ENCODE peak calls at places on chromosomes 5 and 9, in four cellular contexts. One of them, this sample, is unnamed.

GRCh38 chr5:168648016-168648415 is 68.8 kb upstream of the PANK3 start:
- DNase-seq in brain microvascular endothelial cell: no peak
- DNase-seq in neural progenitor cell: no peak
- DNase-seq in WERI-Rb-1: no peak
- DNase-seq in this sample: no peak

GRCh38 chr5:38316544-38317224 is 58.3 kb downstream of the EGFLAM start:
- DNase-seq in WERI-Rb-1: peak
- DNase-seq in neural progenitor cell: no peak
- DNase-seq in brain microvascular endothelial cell: no peak
- DNase-seq in this sample: no peak

GRCh38 chr9:85043248-85043647 is 373.7 kb downstream of the NTRK2 start:
- DNase-seq in WERI-Rb-1: no peak
- DNase-seq in brain microvascular endothelial cell: no peak
- DNase-seq in neural progenitor cell: no peak
- DNase-seq in this sample: no peak

GRCh38 chr5:135596364-135596763 is 17.6 kb upstream of the CXCL14 start:
- DNase-seq in WERI-Rb-1: no peak
- DNase-seq in brain microvascular endothelial cell: no peak
- DNase-seq in neural progenitor cell: no peak
- DNase-seq in this sample: peak

GRCh38 chr9:519579-519978 is 304.9 kb downstream of the DOCK8 start:
- DNase-seq in neural progenitor cell: no peak
- DNase-seq in WERI-Rb-1: no peak
- DNase-seq in brain microvascular endothelial cell: no peak
- DNase-seq in this sample: no peak

GRCh38 chr9:111597852-111598729 is 1.4 kb downstream of the PTGR1 start:
- DNase-seq in neural progenitor cell: peak
- DNase-seq in brain microvascular endothelial cell: peak
- DNase-seq in WERI-Rb-1: peak
- DNase-seq in this sample: peak

GRCh38 chr9:37620386-37620785 is 28.0 kb upstream of the TOMM5 start:
- DNase-seq in neural progenitor cell: no peak
- DNase-seq in brain microvascular endothelial cell: no peak
- DNase-seq in WERI-Rb-1: no peak
- DNase-seq in this sample: no peak

GRCh38 chr5:60856059-60856458 is 12.0 kb upstream of the ELOVL7 start:
- DNase-seq in WERI-Rb-1: no peak
- DNase-seq in neural progenitor cell: no peak
- DNase-seq in brain microvascular endothelial cell: no peak
- DNase-seq in this sample: no peak

GRCh38 chr9:69955536-69956355 is 87.9 kb upstream of the MAMDC2 start:
- DNase-seq in WERI-Rb-1: no peak
- DNase-seq in brain microvascular endothelial cell: no peak
- DNase-seq in neural progenitor cell: no peak
- DNase-seq in this sample: no peak

GRCh38 chr5:68216737-68217231 is 1.2 kb downstream of the PIK3R1 start:
- DNase-seq in WERI-Rb-1: no peak
- DNase-seq in neural progenitor cell: peak
- DNase-seq in brain microvascular endothelial cell: peak
- DNase-seq in this sample: no peak

GRCh38 chr9:89814340-89815040 is 209.7 kb downstream of the GADD45G start:
- DNase-seq in brain microvascular endothelial cell: peak
- DNase-seq in neural progenitor cell: peak
- DNase-seq in WERI-Rb-1: peak
- DNase-seq in this sample: no peak

GRCh38 chr5:176835918-176836317 is 25.6 kb downstream of the UNC5A start:
- DNase-seq in brain microvascular endothelial cell: no peak
- DNase-seq in WERI-Rb-1: no peak
- DNase-seq in neural progenitor cell: no peak
- DNase-seq in this sample: no peak

GRCh38 chr5:137507150-137507549 is 8.0 kb upstream of the SPOCK1 start:
- DNase-seq in brain microvascular endothelial cell: no peak
- DNase-seq in WERI-Rb-1: no peak
- DNase-seq in neural progenitor cell: no peak
- DNase-seq in this sample: no peak

GRCh38 chr5:66169534-66169933 is 25.4 kb downstream of the SREK1 start:
- DNase-seq in brain microvascular endothelial cell: no peak
- DNase-seq in neural progenitor cell: no peak
- DNase-seq in WERI-Rb-1: no peak
- DNase-seq in this sample: no peak

GRCh38 chr5:41869150-41869738 is 981 bp downstream of the OXCT1 start:
- DNase-seq in WERI-Rb-1: peak
- DNase-seq in brain microvascular endothelial cell: no peak
- DNase-seq in neural progenitor cell: peak
- DNase-seq in this sample: peak

GRCh38 chr9:73807956-73808355 is 656.3 kb downstream of the ANXA1 start:
- DNase-seq in brain microvascular endothelial cell: no peak
- DNase-seq in WERI-Rb-1: no peak
- DNase-seq in neural progenitor cell: no peak
- DNase-seq in this sample: no peak

GRCh38 chr5:154284433-154284832 is 93.9 kb downstream of the GALNT10 start:
- DNase-seq in neural progenitor cell: no peak
- DNase-seq in WERI-Rb-1: no peak
- DNase-seq in brain microvascular endothelial cell: no peak
- DNase-seq in this sample: no peak

GRCh38 chr5:10301266-10301665 is 6.4 kb downstream of the CMBL start:
- DNase-seq in neural progenitor cell: no peak
- DNase-seq in brain microvascular endothelial cell: no peak
- DNase-seq in WERI-Rb-1: no peak
- DNase-seq in this sample: no peak

GRCh38 chr9:626591-626990 is 214.9 kb upstream of the DMRT1 start:
- DNase-seq in neural progenitor cell: no peak
- DNase-seq in WERI-Rb-1: no peak
- DNase-seq in brain microvascular endothelial cell: no peak
- DNase-seq in this sample: no peak

GRCh38 chr5:50715001-50715400 is 48.6 kb downstream of the PARP8 start:
- DNase-seq in brain microvascular endothelial cell: no peak
- DNase-seq in neural progenitor cell: no peak
- DNase-seq in WERI-Rb-1: no peak
- DNase-seq in this sample: no peak

GRCh38 chr5:159734366-159734765 is 181.9 kb upstream of the ADRA1B start:
- DNase-seq in WERI-Rb-1: no peak
- DNase-seq in brain microvascular endothelial cell: no peak
- DNase-seq in neural progenitor cell: no peak
- DNase-seq in this sample: no peak

GRCh38 chr5:105952875-105953274 is 1717.9 kb downstream of the EFNA5 start:
- DNase-seq in WERI-Rb-1: no peak
- DNase-seq in neural progenitor cell: no peak
- DNase-seq in brain microvascular endothelial cell: no peak
- DNase-seq in this sample: no peak

GRCh38 chr9:131727184-131727785 is 12.6 kb downstream of the RAPGEF1 start:
- DNase-seq in WERI-Rb-1: no peak
- DNase-seq in neural progenitor cell: no peak
- DNase-seq in brain microvascular endothelial cell: peak
- DNase-seq in this sample: no peak
- H3K4me3 ChIP-seq in WERI-Rb-1: no peak
- H3K4me3 ChIP-seq in neural progenitor cell: no peak
- H3K4me3 ChIP-seq in brain microvascular endothelial cell: no peak
- H3K4me3 ChIP-seq in this sample: no peak

DNA sequence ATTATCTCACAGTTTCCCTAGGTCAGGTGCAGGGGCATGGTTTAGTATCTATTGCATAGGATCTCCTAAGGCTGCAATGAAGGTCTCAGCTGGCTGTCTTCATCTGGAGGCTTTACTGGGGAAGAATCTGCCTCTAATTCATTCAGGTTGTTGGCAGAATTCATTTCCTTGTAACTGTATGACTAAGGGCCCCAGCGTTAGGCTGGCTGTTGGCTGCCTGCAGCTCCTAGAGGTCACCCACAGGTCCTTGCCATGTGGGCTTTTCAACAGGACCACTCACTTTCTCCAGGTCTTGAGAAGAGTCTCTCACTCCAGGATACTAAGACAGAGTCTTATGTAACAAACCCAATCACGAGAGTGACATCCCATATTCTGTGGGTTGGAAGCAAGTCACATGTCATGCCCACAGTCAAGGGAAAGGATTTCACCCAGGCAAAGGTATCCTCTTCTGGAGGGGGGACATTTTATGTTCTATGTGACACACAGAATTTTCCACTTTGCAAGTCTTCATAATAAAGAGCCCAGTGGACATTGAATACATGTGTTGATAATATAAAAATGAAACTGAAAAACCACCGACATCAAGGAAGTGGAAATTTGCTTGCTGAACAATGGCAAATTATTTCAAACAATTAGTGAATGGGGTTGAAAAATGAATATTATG is 38.2 kb downstream of the HMHB1 start:
- DNase-seq in WERI-Rb-1: no peak
- DNase-seq in neural progenitor cell: no peak
- DNase-seq in brain microvascular endothelial cell: no peak
- DNase-seq in this sample: no peak
- H3K4me3 ChIP-seq in WERI-Rb-1: no peak
- H3K4me3 ChIP-seq in neural progenitor cell: no peak
- H3K4me3 ChIP-seq in brain microvascular endothelial cell: no peak
- H3K4me3 ChIP-seq in this sample: no peak

DNA sequence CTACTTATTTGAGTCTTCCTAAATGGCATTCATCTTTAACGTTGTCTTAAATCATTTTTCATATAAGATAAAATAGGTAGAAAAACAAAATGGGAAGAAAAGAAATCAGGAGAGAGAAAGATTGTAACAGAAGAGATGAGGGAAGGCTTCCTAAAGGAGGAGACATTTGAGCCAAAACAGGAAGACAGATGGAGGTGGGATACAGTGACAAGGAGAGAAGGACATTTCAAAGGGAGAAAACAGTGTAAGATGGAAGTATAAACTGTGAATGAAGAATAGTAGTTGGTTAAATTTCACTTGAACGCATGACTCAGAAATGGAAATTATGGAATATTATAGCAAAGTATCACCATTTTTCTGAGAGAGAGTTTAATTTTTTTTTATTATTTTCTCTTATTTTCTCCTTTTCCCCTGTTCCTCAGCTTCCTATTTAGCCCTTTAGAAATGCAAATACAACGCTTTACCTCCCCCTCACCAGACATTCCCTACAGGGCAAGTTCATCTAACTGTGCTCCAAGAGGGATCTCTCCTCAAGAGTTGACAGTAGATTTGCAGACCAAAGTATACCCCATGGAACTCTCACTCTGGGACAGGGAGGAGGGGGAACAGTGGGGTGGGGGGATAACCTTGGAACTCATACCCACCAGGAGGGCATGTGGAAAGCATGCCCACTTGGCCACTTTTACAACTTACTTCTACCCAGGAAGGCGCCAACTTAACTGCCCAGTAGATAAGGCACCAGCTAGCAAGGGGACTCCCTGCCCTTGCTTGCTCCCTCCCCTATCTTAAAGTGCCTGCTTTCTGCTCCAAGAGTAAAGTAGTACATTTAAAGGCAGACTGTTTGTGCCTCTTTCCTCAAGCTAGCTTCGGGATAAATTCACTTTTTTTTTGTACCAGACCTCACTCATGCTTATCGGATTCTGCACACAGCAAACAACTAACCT is 304.7 kb upstream of the POU5F2 start:
- DNase-seq in neural progenitor cell: no peak
- DNase-seq in brain microvascular endothelial cell: no peak
- DNase-seq in WERI-Rb-1: no peak
- DNase-seq in this sample: no peak
- H3K4me3 ChIP-seq in neural progenitor cell: no peak
- H3K4me3 ChIP-seq in brain microvascular endothelial cell: no peak
- H3K4me3 ChIP-seq in WERI-Rb-1: no peak
- H3K4me3 ChIP-seq in this sample: no peak

DNA sequence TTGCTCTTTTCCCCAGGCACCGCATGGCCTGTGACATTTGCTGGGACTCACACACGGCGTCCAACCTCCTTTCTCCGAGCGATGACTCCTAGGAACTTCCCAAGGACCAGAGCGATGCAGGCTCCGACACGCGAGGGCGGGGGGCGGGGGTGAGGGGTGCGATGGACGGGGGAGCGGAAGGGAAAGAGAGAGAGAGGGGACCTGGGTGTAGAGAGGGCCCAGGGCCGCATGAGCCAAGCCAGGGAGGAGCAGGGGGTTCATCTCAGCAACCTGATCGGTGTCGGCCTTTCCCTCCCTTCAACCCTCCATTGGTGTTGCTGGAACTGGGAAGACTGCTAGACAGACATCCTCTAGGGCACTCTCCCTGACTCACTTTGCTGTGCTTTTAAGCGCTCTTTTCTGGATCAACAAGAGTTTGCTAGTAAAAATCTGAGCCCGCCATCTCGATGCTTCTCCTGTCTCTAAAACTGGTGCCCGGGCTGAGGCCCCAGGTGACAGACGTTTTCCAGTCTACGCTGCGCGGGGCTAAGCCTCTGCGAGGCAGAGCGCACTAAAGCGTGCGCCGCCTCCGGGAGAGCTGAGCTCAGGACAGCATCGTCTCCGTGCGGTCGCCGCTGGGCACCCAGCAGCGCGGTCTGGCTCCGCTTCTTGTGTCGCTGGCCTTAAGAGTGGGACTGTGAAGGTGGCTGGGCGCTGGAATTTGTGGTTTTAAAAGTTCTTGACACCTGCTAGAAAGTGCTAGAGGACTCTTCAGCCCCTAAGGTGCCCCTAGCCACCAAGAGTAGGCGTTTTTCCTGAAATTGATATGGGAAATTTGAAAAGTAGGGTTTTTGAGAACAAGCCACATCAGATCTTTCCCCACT is 1.0 kb upstream of the TSLP start:
- DNase-seq in brain microvascular endothelial cell: no peak
- DNase-seq in neural progenitor cell: peak
- DNase-seq in WERI-Rb-1: peak
- DNase-seq in this sample: no peak
- H3K4me3 ChIP-seq in brain microvascular endothelial cell: peak
- H3K4me3 ChIP-seq in neural progenitor cell: peak
- H3K4me3 ChIP-seq in WERI-Rb-1: peak
- H3K4me3 ChIP-seq in this sample: no peak

DNA sequence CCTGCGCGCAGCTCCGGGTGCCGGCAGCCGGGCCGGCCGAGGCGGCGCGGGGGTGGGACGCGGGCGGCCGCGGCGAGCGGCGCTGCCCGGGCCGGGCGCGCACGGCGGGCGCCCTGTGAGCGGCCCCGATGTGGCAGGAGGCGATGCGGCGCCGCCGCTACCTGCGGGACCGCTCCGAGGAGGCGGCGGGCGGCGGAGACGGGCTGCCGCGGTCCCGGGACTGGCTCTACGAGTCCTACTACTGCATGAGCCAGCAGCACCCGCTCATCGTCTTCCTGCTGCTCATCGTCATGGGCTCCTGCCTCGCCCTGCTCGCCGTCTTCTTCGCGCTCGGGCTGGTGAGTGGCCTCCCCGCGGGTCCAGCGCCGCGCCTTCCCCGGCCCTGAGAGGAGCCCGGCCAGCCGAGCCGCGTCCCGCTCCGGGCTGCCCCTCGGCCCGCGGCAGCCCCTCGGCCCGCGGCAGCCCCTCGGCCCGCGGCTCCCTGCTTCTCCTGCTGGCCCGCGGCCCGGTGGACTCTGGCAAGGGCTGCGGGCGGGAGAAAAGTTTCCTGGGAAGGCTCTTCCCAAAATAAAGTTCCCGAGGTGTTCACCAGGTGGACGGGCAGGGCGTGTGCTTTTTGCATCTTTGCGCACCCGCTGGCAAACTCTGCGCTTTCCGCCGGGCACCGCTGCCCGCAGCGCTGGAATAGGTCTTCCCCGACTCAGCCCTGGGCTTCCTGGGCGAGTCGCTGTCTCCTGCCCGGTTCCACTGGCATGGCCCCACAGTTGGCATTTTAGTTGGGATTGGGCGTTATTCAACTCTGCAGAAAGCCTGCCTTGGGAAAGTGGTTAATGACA is 449 bp downstream of the ADCY2 start:
- DNase-seq in WERI-Rb-1: no peak
- DNase-seq in brain microvascular endothelial cell: no peak
- DNase-seq in neural progenitor cell: peak
- DNase-seq in this sample: peak
- H3K4me3 ChIP-seq in WERI-Rb-1: peak
- H3K4me3 ChIP-seq in brain microvascular endothelial cell: no peak
- H3K4me3 ChIP-seq in neural progenitor cell: peak
- H3K4me3 ChIP-seq in this sample: peak